ENCODE peak calls at places on chromosomes 7 and 10, in four cellular contexts. F, S, I and B are unnamed samples.

GRCh38 chr10:31836569-31837406 is 91.8 kb downstream of the ARHGAP12 start:
- DNase-seq in F (no peak), I (no peak), S (peak; percentile 39), B (peak; percentile 39)

GRCh38 chr10:6299743-6300105 is 97.0 kb downstream of the PFKFB3 start:
- DNase-seq in F (no peak), I (no peak), S (no peak), B (no peak)

GRCh38 chr10:113550365-113550764 is 2.5 kb upstream of the HABP2 start:
- DNase-seq in F (no peak), S (no peak), I (no peak), B (no peak)

GRCh38 chr10:127679642-127680255 is 57.2 kb upstream of the FOXI2 start:
- DNase-seq in S (no peak), F (no peak), I (no peak), B (peak; percentile 22)

GRCh38 chr10:70889291-70889690 is 926 bp upstream of the PCBD1 start:
- DNase-seq in S (no peak), F (no peak), I (no peak), B (no peak)

GRCh38 chr7:70655694-70656093 is 476.2 kb upstream of the GALNT17 start:
- DNase-seq in F (no peak), I (no peak), S (no peak), B (no peak)

GRCh38 chr10:128871671-128872231 is 595.3 kb upstream of the MGMT start:
- DNase-seq in F (no peak), I (no peak), S (no peak), B (no peak)

GRCh38 chr7:104328970-104329825 is 795 bp downstream of the LHFPL3 start:
- DNase-seq in I (no peak), S (peak; percentile 65), F (no peak), B (peak; percentile 22)

GRCh38 chr7:77549103-77549870 is 12.2 kb downstream of the PTPN12 start:
- DNase-seq in I (no peak), F (no peak), S (no peak), B (no peak)

GRCh38 chr7:130356121-130356759 is 11.6 kb downstream of the CPA5 start:
- DNase-seq in I (no peak), S (peak; percentile 71), F (no peak), B (peak; percentile 72)

GRCh38 chr10:108749042-108749441 is 1174.3 kb downstream of the XPNPEP1 start:
- DNase-seq in I (no peak), F (no peak), S (no peak), B (no peak)

GRCh38 chr7:130393095-130393494 is 12.8 kb downstream of the CPA1 start:
- DNase-seq in S (no peak), I (no peak), F (no peak), B (no peak)

GRCh38 chr7:2190531-2190930 is 42.2 kb downstream of the MAD1L1 start:
- DNase-seq in I (no peak), S (no peak), F (no peak), B (no peak)

GRCh38 chr10:3277566-3277965 is 105.0 kb upstream of the PITRM1 start:
- DNase-seq in F (no peak), I (no peak), S (no peak), B (no peak)

GRCh38 chr10:7365029-7365750 is 45.6 kb downstream of the SFMBT2 start:
- DNase-seq in S (no peak), I (no peak), F (no peak), B (no peak)

GRCh38 chr7:51316666-51317581 is at the start of gene COBL:
- DNase-seq in F (no peak), I (no peak), S (peak; percentile 92), B (peak; percentile 74)

GRCh38 chr7:113087278-113087998 is 811 bp upstream of the GPR85 start:
- DNase-seq in F (no peak), S (peak; percentile 60), I (no peak), B (no peak)

GRCh38 chr10:124353896-124354295 is 64.8 kb downstream of the OAT start:
- DNase-seq in I (no peak), S (no peak), F (no peak), B (no peak)

GRCh38 chr7:115494529-115495147 is 535.9 kb downstream of the TFEC start:
- DNase-seq in I (no peak), S (no peak), F (no peak), B (no peak)

GRCh38 chr7:149776305-149776704 is 2.9 kb upstream of the ZNF467 start:
- DNase-seq in S (peak; percentile 43), F (no peak), I (no peak), B (no peak)

GRCh38 chr7:7706556-7706955 is 11.9 kb downstream of the RPA3 start:
- DNase-seq in F (no peak), S (no peak), I (no peak), B (no peak)

GRCh38 chr10:80585812-80586211 is 48.1 kb downstream of the SH2D4B start:
- DNase-seq in S (no peak), F (no peak), I (no peak), B (no peak)

GRCh38 chr7:139505563-139505962 is 17.9 kb upstream of the CLEC2L start:
- DNase-seq in I (no peak), S (peak; percentile 83), F (no peak), B (peak; percentile 82)

GRCh38 chr10:124967255-124967654 is 25.3 kb downstream of the ZRANB1 start:
- DNase-seq in I (no peak), F (no peak), S (no peak), B (no peak)

GRCh38 chr10:44787480-44788075 is 123.6 kb upstream of the TMEM72 start:
- DNase-seq in I (no peak), S (no peak), F (no peak), B (no peak)